ENCODE peak calls at places on chromosomes 11 and 22, in four cellular contexts. Z is gastrocnemius medialis; I is fibroblast of lung; J is CD4-positive, CD25-positive, alpha-beta regulatory T cell. M is an unnamed sample. For H3K9me3 and H3K4me1, the result is how much of the 10 kb centered on the place peaks cover.

GRCh38 chr22:19042285-19043110 is 79.7 kb downstream of the DGCR2 start:
- DNase-seq in I (no peak), J (no peak), Z (no peak), M (no peak)

GRCh38 chr22:45302751-45303150 is 7.0 kb upstream of the FAM118A start:
- DNase-seq in Z (no peak), I (no peak), J (no peak), M (no peak)

GRCh38 chr11:86931059-86931964 is 23.9 kb downstream of the FZD4 start:
- DNase-seq in J (no peak), I (no peak), Z (no peak), M (no peak)

GRCh38 chr11:132008226-132008625 is 637.8 kb downstream of the NTM start:
- DNase-seq in I (no peak), Z (no peak), J (no peak), M (no peak)

GRCh38 chr11:68340003-68340767 is 27.8 kb downstream of the LRP5 start:
- DNase-seq in Z (no peak), J (no peak), I (no peak), M (peak)

GRCh38 chr11:3157381-3158130 is 7.6 kb downstream of the OSBPL5 start:
- DNase-seq in J (no peak), I (peak), Z (no peak), M (no peak)

GRCh38 chr11:47225552-47226137 is 10.9 kb downstream of the DDB2 start:
- DNase-seq in I (no peak), Z (no peak), J (no peak), M (no peak)

GRCh38 chr11:67521924-67522323 is 1.3 kb downstream of the CABP2 start:
- DNase-seq in J (no peak), Z (no peak), I (no peak), M (no peak)

GRCh38 chr11:21892696-21893095 is 300.2 kb upstream of the ANO5 start:
- DNase-seq in I (no peak), Z (no peak), J (no peak), M (no peak)

GRCh38 chr22:29660021-29660420 is 56.6 kb downstream of the NF2 start:
- DNase-seq in I (no peak), J (no peak), Z (no peak), M (no peak)

GRCh38 chr22:29663230-29663826 is 56.5 kb upstream of the CABP7 start:
- DNase-seq in I (peak), Z (no peak), J (no peak), M (no peak)

GRCh38 chr22:29661355-29661754 is 57.9 kb downstream of the NF2 start:
- DNase-seq in J (no peak), Z (no peak), I (peak), M (no peak)

GRCh38 chr22:29654420-29654819 is 51.0 kb downstream of the NF2 start:
- DNase-seq in J (no peak), Z (no peak), I (no peak), M (no peak)

GRCh38 chr22:29658171-29658570 is 54.7 kb downstream of the NF2 start:
- DNase-seq in Z (no peak), I (no peak), J (no peak), M (no peak)
- H3K27ac ChIP-seq in Z (no peak), I (no peak), J (no peak), M (no peak)

GRCh38 chr11:93972790-93973189 is 48.4 kb upstream of the HEPHL1 start:
- DNase-seq in J (no peak), I (no peak), Z (no peak), M (no peak)
- H3K9me3 ChIP-seq in J (under half), I (under half), Z (under half), M (under half)

GRCh38 chr11:123173040-123173855 is 21.8 kb downstream of the CLMP start:
- DNase-seq in I (peak), Z (no peak), J (no peak), M (no peak)
- H3K4me1 ChIP-seq in I (under half), Z (under half), J (under half), M (under half)

DNA sequence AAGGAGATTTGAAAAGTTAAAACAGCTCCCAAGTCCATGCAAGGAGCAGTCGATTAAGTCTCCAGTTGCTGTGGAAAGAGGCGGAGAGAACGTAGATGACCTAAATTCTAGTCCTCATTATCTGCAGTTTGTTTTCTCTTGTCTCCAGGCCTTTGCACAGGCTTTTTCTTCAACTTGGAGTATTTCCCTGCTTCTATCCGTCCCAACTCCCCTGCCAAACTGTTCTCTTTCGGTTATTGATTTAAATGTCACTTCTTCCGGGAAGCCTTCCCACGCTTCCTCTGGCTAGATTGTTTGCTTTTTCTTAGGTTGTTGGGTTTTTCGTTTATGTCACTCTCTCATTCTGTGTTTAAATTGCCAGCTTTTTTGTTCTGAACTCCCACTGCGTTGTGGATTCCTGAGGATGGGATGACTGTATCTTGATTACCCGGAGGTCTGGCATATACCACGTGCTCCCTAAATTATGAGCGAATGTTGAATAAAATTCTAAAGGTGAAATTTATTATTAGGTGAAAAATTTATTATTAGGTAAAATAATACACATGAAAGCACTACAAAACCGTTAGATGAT is 463 bp downstream of the TMEM126B start:
- DNase-seq in J (no peak), Z (no peak), I (peak), M (no peak)
- H3K27ac ChIP-seq in J (peak), Z (peak), I (peak), M (peak)

GRCh38 chr22:28102413-28102812 is 183.4 kb upstream of the PITPNB start:
- DNase-seq in J (no peak), Z (no peak), I (no peak), M (no peak)
- H3K9me3 ChIP-seq in J (under half), Z (under half), I (under half), M (under half)

GRCh38 chr22:46598224-46598623 is 22.0 kb upstream of the GRAMD4 start:
- DNase-seq in I (no peak), J (no peak), Z (no peak), M (no peak)

GRCh38 chr22:46596032-46596441 is 24.1 kb upstream of the GRAMD4 start:
- DNase-seq in I (peak), J (no peak), Z (peak), M (no peak)

GRCh38 chr22:46594947-46595298 is 25.3 kb upstream of the GRAMD4 start:
- DNase-seq in J (no peak), Z (no peak), I (no peak), M (no peak)

GRCh38 chr22:46595545-46595944 is 24.6 kb upstream of the GRAMD4 start:
- DNase-seq in I (no peak), J (no peak), Z (no peak), M (no peak)

GRCh38 chr22:46596819-46597218 is 23.4 kb upstream of the GRAMD4 start:
- DNase-seq in I (no peak), Z (no peak), J (no peak), M (no peak)
- H3K4me1 ChIP-seq in I (under half), Z (under half), J (under half), M (under half)

DNA sequence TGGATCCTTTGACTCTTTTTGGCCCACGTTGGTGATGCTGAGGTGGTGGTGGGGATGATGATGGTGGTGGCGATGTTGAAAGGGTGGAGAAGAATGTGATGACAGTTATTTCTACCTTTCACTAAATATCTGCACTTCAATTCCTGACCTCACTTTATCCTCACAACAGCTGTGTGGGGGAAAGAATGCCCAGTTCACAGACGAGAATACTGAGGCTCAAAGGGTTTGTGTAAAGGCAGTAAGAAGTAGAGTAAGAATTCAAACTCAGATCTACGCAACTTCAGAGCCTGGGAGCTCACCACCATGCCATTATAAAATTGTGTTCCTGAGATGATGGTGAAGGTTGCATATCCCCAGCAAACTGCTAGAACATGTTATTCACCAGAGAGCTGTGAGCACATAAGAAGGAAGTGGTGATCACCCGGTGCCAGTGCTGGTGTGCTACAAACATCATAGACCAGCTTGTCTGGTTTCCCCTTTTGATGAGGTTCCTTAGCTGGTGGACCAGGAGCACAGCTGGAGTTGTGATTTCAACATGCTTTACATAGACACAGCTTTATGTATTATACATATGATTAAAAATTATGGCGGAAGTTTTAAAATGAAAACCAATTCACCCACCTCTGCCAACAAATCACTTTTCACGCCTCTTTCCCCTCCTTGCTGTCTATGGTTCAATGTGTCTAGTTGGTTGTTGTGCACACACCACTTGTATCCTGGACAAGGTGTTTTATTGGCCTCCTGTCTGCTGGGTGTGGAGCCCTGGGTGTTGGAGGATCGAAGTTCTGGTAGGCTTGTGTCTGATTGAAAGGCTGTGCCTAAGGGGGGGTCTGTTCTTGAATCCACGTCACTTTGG is 6.2 kb downstream of the ST14 start:
- DNase-seq in I (no peak), J (no peak), Z (no peak), M (no peak)
- H3K27ac ChIP-seq in I (no peak), J (no peak), Z (no peak), M (no peak)